ENCODE peak calls at places on chromosomes 3 and 15, in nine cellular contexts. K is AG10803; C is aorta; O is uterus; F is Peyer's patch; Y is hepatocyte; H is epithelial cell of esophagus; I is CD8-positive, alpha-beta T cell; B is tibial artery. A is an unnamed sample.

GRCh38 chr15:31280037-31280830 is 46.4 kb upstream of the KLF13 start:
- DNase-seq in B (peak; percentile 20), H (peak; percentile 29), O (peak; percentile 8), C (no peak), Y (no peak), I (no peak), F (peak; percentile 13), K (no peak), A (peak; percentile 0)

GRCh38 chr3:194091141-194091540 is 44.8 kb upstream of the HES1 start:
- DNase-seq in B (no peak), K (peak; percentile 66), F (no peak), H (peak; percentile 100), O (no peak), Y (no peak), C (no peak), I (no peak), A (no peak)

GRCh38 chr15:89615135-89615534 is 39.9 kb downstream of the TICRR start:
- DNase-seq in K (no peak), I (no peak), Y (no peak), C (no peak), B (no peak), H (no peak), O (no peak), F (no peak), A (no peak)

GRCh38 chr3:11769704-11770103 is 77.0 kb downstream of the TAMM41 start:
- DNase-seq in K (no peak), O (no peak), Y (no peak), H (peak; percentile 65), F (no peak), B (no peak), C (no peak), I (no peak), A (no peak)

GRCh38 chr3:25894101-25894500 is 104.2 kb downstream of the OXSM start:
- DNase-seq in C (no peak), B (no peak), K (no peak), O (no peak), Y (no peak), F (no peak), H (no peak), I (no peak), A (no peak)

GRCh38 chr3:60053518-60054265 is 1003.9 kb upstream of the CFAP20DC start:
- DNase-seq in K (peak; percentile 45), C (no peak), I (no peak), B (no peak), F (no peak), O (no peak), Y (no peak), H (peak; percentile 29), A (no peak)

GRCh38 chr15:41546846-41547786 is 3.1 kb upstream of the RPAP1 start:
- DNase-seq in Y (no peak), B (no peak), K (peak; percentile 62), O (no peak), F (no peak), C (no peak), I (no peak), H (peak; percentile 73), A (no peak)

GRCh38 chr15:67836477-67836876 is 3.4 kb downstream of the RNU6-1 start:
- DNase-seq in I (peak; percentile 41), B (peak; percentile 53), Y (peak; percentile 74), K (peak; percentile 29), H (peak; percentile 44), O (peak; percentile 55), F (peak; percentile 55), C (no peak), A (no peak)

GRCh38 chr15:85771276-85771675 is 23.4 kb downstream of the KLHL25 start:
- DNase-seq in F (no peak), O (no peak), B (no peak), I (no peak), K (no peak), C (no peak), Y (no peak), H (no peak), A (no peak)

GRCh38 chr3:155934215-155934614 is 63.8 kb downstream of the GMPS start:
- DNase-seq in C (no peak), H (no peak), Y (no peak), O (no peak), I (no peak), K (peak; percentile 23), B (no peak), F (no peak), A (no peak)

GRCh38 chr3:196754215-196754937 is 14.7 kb downstream of the PAK2 start:
- DNase-seq in B (no peak), C (no peak), K (no peak), H (no peak), I (no peak), Y (peak; percentile 62), O (no peak), F (no peak), A (no peak)

GRCh38 chr3:120773932-120774331 is 31.4 kb downstream of the GTF2E1 start:
- DNase-seq in I (no peak), B (no peak), F (no peak), K (no peak), O (no peak), C (no peak), H (no peak), Y (no peak), A (no peak)

GRCh38 chr3:162170581-162170980 is 674.0 kb downstream of the OTOL1 start:
- DNase-seq in K (no peak), F (no peak), O (no peak), Y (no peak), H (no peak), C (no peak), B (no peak), I (no peak), A (no peak)

GRCh38 chr15:90807074-90807646 is 61.2 kb upstream of the FURIN start:
- DNase-seq in F (no peak), Y (no peak), K (no peak), C (no peak), O (no peak), H (peak; percentile 32), B (no peak), I (no peak), A (no peak)
- H3K4me3 ChIP-seq in F (no peak overlapping the region), Y (no peak overlapping the region), K (no peak overlapping the region), C (no peak overlapping the region), O (no peak overlapping the region), H (no peak overlapping the region), B (no peak overlapping the region), I (no peak overlapping the region), A (no peak overlapping the region)

DNA sequence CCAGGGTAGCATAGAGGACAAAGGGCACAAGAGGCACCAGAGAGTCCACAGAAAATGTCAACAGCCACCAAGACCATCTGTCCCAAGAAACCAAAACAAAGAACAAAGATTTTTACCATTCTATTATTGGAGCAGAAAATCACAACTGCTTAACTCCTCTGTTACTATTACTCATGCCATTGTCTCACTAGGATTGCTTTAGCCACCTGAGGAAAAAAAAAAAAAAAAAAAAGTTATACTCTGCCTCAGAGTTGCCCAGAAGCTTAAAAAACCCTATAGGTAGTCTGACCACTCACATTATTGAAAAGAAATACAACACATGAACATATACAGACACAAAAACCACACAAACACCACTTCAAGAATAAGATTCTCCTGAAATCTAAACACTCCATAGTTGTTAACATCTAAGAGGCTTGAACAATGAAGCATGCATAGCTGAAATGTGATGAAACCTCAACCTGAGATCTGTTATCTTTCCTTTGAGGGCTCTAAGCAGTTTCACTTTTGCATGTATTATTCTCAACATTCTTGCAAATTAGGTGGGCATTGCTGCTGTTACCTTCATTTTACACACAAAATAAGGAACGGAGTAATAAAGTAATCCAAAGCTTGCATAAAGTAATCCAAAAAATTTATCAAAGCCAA is 85.4 kb downstream of the IGSF11 start:
- DNase-seq in K (no peak), B (no peak), C (no peak), Y (no peak), I (no peak), F (no peak), O (no peak), H (no peak), A (no peak)
- H3K4me3 ChIP-seq in K (no peak overlapping the region), B (no peak overlapping the region), C (no peak overlapping the region), Y (no peak overlapping the region), I (no peak overlapping the region), F (no peak overlapping the region), O (no peak overlapping the region), H (no peak overlapping the region), A (no peak overlapping the region)

DNA sequence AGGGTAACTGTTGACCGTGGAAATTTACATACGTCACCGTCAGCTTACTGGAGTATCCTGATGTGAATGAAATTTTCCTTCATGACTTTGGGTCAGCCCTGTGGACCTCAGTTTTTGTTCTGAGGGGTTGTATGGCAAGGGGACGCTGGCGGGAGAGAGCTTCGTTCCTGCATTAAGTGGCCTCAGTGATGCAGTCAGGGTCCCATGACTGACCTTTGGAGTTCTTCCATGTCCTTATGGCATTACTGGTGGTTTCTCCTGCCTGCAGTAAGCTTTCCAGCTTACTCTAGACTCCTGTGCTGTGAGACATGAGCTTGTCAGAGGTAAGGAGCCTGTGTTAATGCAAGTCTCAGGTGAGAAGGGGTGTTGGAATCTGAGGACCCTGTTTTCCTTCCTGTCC is 1.8 kb downstream of the CD276 start:
- DNase-seq in O (no peak), C (no peak), K (no peak), F (no peak), I (no peak), B (no peak), Y (no peak), H (no peak), A (no peak)
- H3K4me3 ChIP-seq in O (no peak overlapping the region), C (no peak overlapping the region), K (peak overlapping the region; percentile 87), F (no peak overlapping the region), I (no peak overlapping the region), B (peak overlapping the region; percentile 61), Y (peak overlapping the region; percentile 99), H (no peak overlapping the region), A (no peak overlapping the region)

DNA sequence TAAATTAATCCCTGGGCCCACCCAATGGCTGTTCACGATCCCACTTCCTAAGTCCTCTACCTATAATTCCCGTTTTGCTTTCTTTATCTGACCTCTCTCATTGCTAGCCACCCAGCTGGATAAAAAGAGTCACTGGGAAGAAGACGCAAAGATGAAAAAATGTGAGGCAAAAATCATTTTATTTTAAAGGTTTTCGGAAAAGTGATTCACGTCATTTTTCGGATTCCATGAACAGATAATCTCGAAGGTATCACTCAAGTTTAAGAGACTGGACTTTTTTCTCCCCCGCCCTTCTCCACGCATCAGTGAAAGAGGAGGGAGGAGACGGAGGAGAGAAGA is 266.6 kb downstream of the CGGBP1 start:
- DNase-seq in O (no peak), I (no peak), F (no peak), B (no peak), C (no peak), Y (no peak), K (no peak), H (no peak), A (no peak)
- H3K4me3 ChIP-seq in O (no peak overlapping the region), I (no peak overlapping the region), F (no peak overlapping the region), B (peak overlapping the region; percentile 40), C (no peak overlapping the region), Y (no peak overlapping the region), K (peak overlapping the region; percentile 14), H (no peak overlapping the region), A (no peak overlapping the region)

DNA sequence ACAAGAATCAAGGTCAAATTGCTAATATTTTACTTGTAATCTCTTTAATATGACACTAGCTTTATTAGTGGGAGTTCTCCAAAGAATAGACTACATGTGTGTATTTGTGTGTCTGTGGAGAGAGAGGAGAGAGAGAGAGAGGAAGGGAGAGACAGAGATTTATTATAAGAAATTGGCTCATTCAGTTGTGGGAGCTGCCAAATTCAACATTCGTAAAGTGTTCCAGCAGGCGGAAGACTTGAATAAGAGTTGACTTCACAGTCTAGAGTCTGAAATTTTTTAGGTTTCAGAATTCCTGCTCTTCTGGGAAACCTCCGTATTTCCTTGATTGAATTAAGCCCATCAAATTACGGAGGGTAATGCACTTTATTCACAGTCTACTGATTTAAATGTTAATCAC is 4.7 kb upstream of the CLDN1 start:
- DNase-seq in C (no peak), H (no peak), O (peak; percentile 64), B (no peak), I (no peak), K (peak; percentile 66), F (no peak), Y (no peak), A (no peak)
- H3K4me3 ChIP-seq in C (no peak overlapping the region), H (no peak overlapping the region), O (no peak overlapping the region), B (no peak overlapping the region), I (no peak overlapping the region), K (no peak overlapping the region), F (no peak overlapping the region), Y (no peak overlapping the region), A (no peak overlapping the region)

A was measured in HL-60.